ENCODE peak calls at places on chromosomes 7 and 10, in five cellular contexts. One of them, this sample, is unnamed.

GRCh38 chr10:119715628-119716505 is 10.0 kb upstream of the INPP5F start:
- DNase-seq in activated CD4-positive, alpha-beta T cell treated with anti-CD3 and anti-CD28 coated beads for 24 hours: no peak
- DNase-seq in HepG2: peak
- DNase-seq in HuH-7: no peak
- DNase-seq in activated T-cell treated with anti-CD3 and anti-CD28 coated beads for 48 hours: no peak
- DNase-seq in this sample: no peak

GRCh38 chr10:122566632-122567031 is 6.1 kb downstream of the DMBT1 start:
- DNase-seq in HepG2: no peak
- DNase-seq in HuH-7: no peak
- DNase-seq in activated CD4-positive, alpha-beta T cell treated with anti-CD3 and anti-CD28 coated beads for 24 hours: no peak
- DNase-seq in activated T-cell treated with anti-CD3 and anti-CD28 coated beads for 48 hours: no peak
- DNase-seq in this sample: no peak

GRCh38 chr7:108345710-108346336 is 110.4 kb downstream of the NRCAM start:
- DNase-seq in activated CD4-positive, alpha-beta T cell treated with anti-CD3 and anti-CD28 coated beads for 24 hours: no peak
- DNase-seq in HuH-7: no peak
- DNase-seq in activated T-cell treated with anti-CD3 and anti-CD28 coated beads for 48 hours: no peak
- DNase-seq in HepG2: no peak
- DNase-seq in this sample: no peak

GRCh38 chr7:142717453-142717852 is 31.8 kb upstream of the PRSS1 start:
- DNase-seq in HepG2: no peak
- DNase-seq in activated CD4-positive, alpha-beta T cell treated with anti-CD3 and anti-CD28 coated beads for 24 hours: no peak
- DNase-seq in HuH-7: no peak
- DNase-seq in activated T-cell treated with anti-CD3 and anti-CD28 coated beads for 48 hours: no peak
- DNase-seq in this sample: no peak

GRCh38 chr10:83952273-83952672 is 187.0 kb upstream of the GHITM start:
- DNase-seq in HepG2: no peak
- DNase-seq in activated CD4-positive, alpha-beta T cell treated with anti-CD3 and anti-CD28 coated beads for 24 hours: no peak
- DNase-seq in HuH-7: no peak
- DNase-seq in activated T-cell treated with anti-CD3 and anti-CD28 coated beads for 48 hours: no peak
- DNase-seq in this sample: no peak

GRCh38 chr10:6328708-6329423 is 126.1 kb downstream of the PFKFB3 start:
- DNase-seq in HuH-7: no peak
- DNase-seq in activated T-cell treated with anti-CD3 and anti-CD28 coated beads for 48 hours: no peak
- DNase-seq in activated CD4-positive, alpha-beta T cell treated with anti-CD3 and anti-CD28 coated beads for 24 hours: no peak
- DNase-seq in HepG2: no peak
- DNase-seq in this sample: peak

GRCh38 chr10:100907773-100908172 is 5.0 kb upstream of the SLF2 start:
- DNase-seq in activated T-cell treated with anti-CD3 and anti-CD28 coated beads for 48 hours: no peak
- DNase-seq in HepG2: no peak
- DNase-seq in activated CD4-positive, alpha-beta T cell treated with anti-CD3 and anti-CD28 coated beads for 24 hours: no peak
- DNase-seq in HuH-7: no peak
- DNase-seq in this sample: no peak

GRCh38 chr7:54811016-54811924 is 52.3 kb upstream of the SEC61G start:
- DNase-seq in HuH-7: no peak
- DNase-seq in activated CD4-positive, alpha-beta T cell treated with anti-CD3 and anti-CD28 coated beads for 24 hours: no peak
- DNase-seq in HepG2: no peak
- DNase-seq in activated T-cell treated with anti-CD3 and anti-CD28 coated beads for 48 hours: no peak
- DNase-seq in this sample: no peak

GRCh38 chr7:128869944-128870285 is 7.3 kb downstream of the ATP6V1F start:
- DNase-seq in HepG2: no peak
- DNase-seq in HuH-7: no peak
- DNase-seq in activated T-cell treated with anti-CD3 and anti-CD28 coated beads for 48 hours: no peak
- DNase-seq in activated CD4-positive, alpha-beta T cell treated with anti-CD3 and anti-CD28 coated beads for 24 hours: no peak
- DNase-seq in this sample: no peak

GRCh38 chr7:111392294-111392693 is 170.0 kb downstream of the IMMP2L start:
- DNase-seq in HepG2: no peak
- DNase-seq in activated T-cell treated with anti-CD3 and anti-CD28 coated beads for 48 hours: no peak
- DNase-seq in activated CD4-positive, alpha-beta T cell treated with anti-CD3 and anti-CD28 coated beads for 24 hours: no peak
- DNase-seq in HuH-7: no peak
- DNase-seq in this sample: no peak

GRCh38 chr7:97200043-97200442 is 82.5 kb downstream of the SDHAF3 start:
- DNase-seq in HepG2: no peak
- DNase-seq in activated CD4-positive, alpha-beta T cell treated with anti-CD3 and anti-CD28 coated beads for 24 hours: no peak
- DNase-seq in HuH-7: no peak
- DNase-seq in activated T-cell treated with anti-CD3 and anti-CD28 coated beads for 48 hours: no peak
- DNase-seq in this sample: no peak

GRCh38 chr7:17844514-17845196 is 95.6 kb downstream of the SNX13 start:
- DNase-seq in activated CD4-positive, alpha-beta T cell treated with anti-CD3 and anti-CD28 coated beads for 24 hours: no peak
- DNase-seq in activated T-cell treated with anti-CD3 and anti-CD28 coated beads for 48 hours: no peak
- DNase-seq in HepG2: no peak
- DNase-seq in HuH-7: no peak
- DNase-seq in this sample: no peak

GRCh38 chr7:80584778-80585177 is 53.7 kb upstream of the CD36 start:
- DNase-seq in activated T-cell treated with anti-CD3 and anti-CD28 coated beads for 48 hours: no peak
- DNase-seq in activated CD4-positive, alpha-beta T cell treated with anti-CD3 and anti-CD28 coated beads for 24 hours: no peak
- DNase-seq in HepG2: peak
- DNase-seq in HuH-7: peak
- DNase-seq in this sample: no peak

GRCh38 chr10:69043931-69044531 is 43.9 kb upstream of the SRGN start:
- DNase-seq in activated CD4-positive, alpha-beta T cell treated with anti-CD3 and anti-CD28 coated beads for 24 hours: no peak
- DNase-seq in activated T-cell treated with anti-CD3 and anti-CD28 coated beads for 48 hours: no peak
- DNase-seq in HuH-7: no peak
- DNase-seq in HepG2: no peak
- DNase-seq in this sample: no peak

GRCh38 chr10:58064714-58065528 is 202.8 kb downstream of the IPMK start:
- DNase-seq in activated T-cell treated with anti-CD3 and anti-CD28 coated beads for 48 hours: no peak
- DNase-seq in activated CD4-positive, alpha-beta T cell treated with anti-CD3 and anti-CD28 coated beads for 24 hours: peak
- DNase-seq in HepG2: peak
- DNase-seq in HuH-7: peak
- DNase-seq in this sample: peak

GRCh38 chr7:83782628-83783027 is 133.7 kb upstream of the SEMA3E start:
- DNase-seq in HepG2: no peak
- DNase-seq in activated CD4-positive, alpha-beta T cell treated with anti-CD3 and anti-CD28 coated beads for 24 hours: no peak
- DNase-seq in activated T-cell treated with anti-CD3 and anti-CD28 coated beads for 48 hours: no peak
- DNase-seq in HuH-7: no peak
- DNase-seq in this sample: no peak

GRCh38 chr10:5876181-5876768 is 13.4 kb downstream of the ANKRD16 start:
- DNase-seq in activated T-cell treated with anti-CD3 and anti-CD28 coated beads for 48 hours: no peak
- DNase-seq in HepG2: no peak
- DNase-seq in activated CD4-positive, alpha-beta T cell treated with anti-CD3 and anti-CD28 coated beads for 24 hours: no peak
- DNase-seq in HuH-7: no peak
- DNase-seq in this sample: no peak

GRCh38 chr7:5429253-5429856 is 5.7 kb upstream of the TNRC18 start:
- DNase-seq in HepG2: peak
- DNase-seq in HuH-7: no peak
- DNase-seq in activated CD4-positive, alpha-beta T cell treated with anti-CD3 and anti-CD28 coated beads for 24 hours: no peak
- DNase-seq in activated T-cell treated with anti-CD3 and anti-CD28 coated beads for 48 hours: no peak
- DNase-seq in this sample: no peak

GRCh38 chr7:5279734-5280133 is 3.0 kb upstream of the SLC29A4 start:
- DNase-seq in activated CD4-positive, alpha-beta T cell treated with anti-CD3 and anti-CD28 coated beads for 24 hours: no peak
- DNase-seq in HepG2: no peak
- DNase-seq in activated T-cell treated with anti-CD3 and anti-CD28 coated beads for 48 hours: no peak
- DNase-seq in HuH-7: no peak
- DNase-seq in this sample: no peak

GRCh38 chr10:132102071-132102716 is 36.4 kb downstream of the JAKMIP3 start:
- DNase-seq in HepG2: no peak
- DNase-seq in activated T-cell treated with anti-CD3 and anti-CD28 coated beads for 48 hours: no peak
- DNase-seq in activated CD4-positive, alpha-beta T cell treated with anti-CD3 and anti-CD28 coated beads for 24 hours: no peak
- DNase-seq in HuH-7: no peak
- DNase-seq in this sample: no peak

GRCh38 chr7:101595246-101595645 is 33.9 kb downstream of the MYL10 start:
- DNase-seq in activated T-cell treated with anti-CD3 and anti-CD28 coated beads for 48 hours: no peak
- DNase-seq in HuH-7: no peak
- DNase-seq in HepG2: no peak
- DNase-seq in activated CD4-positive, alpha-beta T cell treated with anti-CD3 and anti-CD28 coated beads for 24 hours: no peak
- DNase-seq in this sample: no peak

GRCh38 chr10:130013938-130014733 is 50.1 kb upstream of the EBF3 start:
- DNase-seq in HuH-7: no peak
- DNase-seq in activated CD4-positive, alpha-beta T cell treated with anti-CD3 and anti-CD28 coated beads for 24 hours: no peak
- DNase-seq in HepG2: no peak
- DNase-seq in activated T-cell treated with anti-CD3 and anti-CD28 coated beads for 48 hours: no peak
- DNase-seq in this sample: no peak

GRCh38 chr7:66883716-66884115 is 37.3 kb upstream of the TMEM248 start:
- DNase-seq in activated CD4-positive, alpha-beta T cell treated with anti-CD3 and anti-CD28 coated beads for 24 hours: no peak
- DNase-seq in HuH-7: no peak
- DNase-seq in HepG2: no peak
- DNase-seq in activated T-cell treated with anti-CD3 and anti-CD28 coated beads for 48 hours: no peak
- DNase-seq in this sample: no peak

GRCh38 chr7:66950763-66951162 is 29.7 kb downstream of the TMEM248 start:
- DNase-seq in activated CD4-positive, alpha-beta T cell treated with anti-CD3 and anti-CD28 coated beads for 24 hours: no peak
- DNase-seq in HepG2: no peak
- DNase-seq in HuH-7: no peak
- DNase-seq in activated T-cell treated with anti-CD3 and anti-CD28 coated beads for 48 hours: no peak
- DNase-seq in this sample: no peak

GRCh38 chr10:110860576-110861241 is 11.0 kb upstream of the PDCD4 start:
- DNase-seq in activated CD4-positive, alpha-beta T cell treated with anti-CD3 and anti-CD28 coated beads for 24 hours: no peak
- DNase-seq in HepG2: peak
- DNase-seq in activated T-cell treated with anti-CD3 and anti-CD28 coated beads for 48 hours: no peak
- DNase-seq in HuH-7: no peak
- DNase-seq in this sample: no peak

GRCh38 chr10:44858988-44859387 is 52.1 kb upstream of the TMEM72 start:
- DNase-seq in activated CD4-positive, alpha-beta T cell treated with anti-CD3 and anti-CD28 coated beads for 24 hours: no peak
- DNase-seq in activated T-cell treated with anti-CD3 and anti-CD28 coated beads for 48 hours: no peak
- DNase-seq in HepG2: no peak
- DNase-seq in HuH-7: no peak
- DNase-seq in this sample: no peak

GRCh38 chr7:121456785-121457359 is 60.8 kb upstream of the FAM3C start:
- DNase-seq in activated CD4-positive, alpha-beta T cell treated with anti-CD3 and anti-CD28 coated beads for 24 hours: no peak
- DNase-seq in HepG2: no peak
- DNase-seq in HuH-7: no peak
- DNase-seq in activated T-cell treated with anti-CD3 and anti-CD28 coated beads for 48 hours: no peak
- DNase-seq in this sample: no peak

GRCh38 chr10:96414303-96414702 is 55.5 kb upstream of the OPALIN start:
- DNase-seq in HepG2: no peak
- DNase-seq in HuH-7: no peak
- DNase-seq in activated CD4-positive, alpha-beta T cell treated with anti-CD3 and anti-CD28 coated beads for 24 hours: no peak
- DNase-seq in activated T-cell treated with anti-CD3 and anti-CD28 coated beads for 48 hours: no peak
- DNase-seq in this sample: no peak

GRCh38 chr7:2290877-2291276 is 23.4 kb downstream of the SNX8 start:
- DNase-seq in activated CD4-positive, alpha-beta T cell treated with anti-CD3 and anti-CD28 coated beads for 24 hours: no peak
- DNase-seq in HuH-7: no peak
- DNase-seq in activated T-cell treated with anti-CD3 and anti-CD28 coated beads for 48 hours: no peak
- DNase-seq in HepG2: no peak
- DNase-seq in this sample: no peak

GRCh38 chr10:48773580-48773979 is 88.9 kb downstream of the WDFY4 start:
- DNase-seq in activated CD4-positive, alpha-beta T cell treated with anti-CD3 and anti-CD28 coated beads for 24 hours: no peak
- DNase-seq in activated T-cell treated with anti-CD3 and anti-CD28 coated beads for 48 hours: no peak
- DNase-seq in HuH-7: no peak
- DNase-seq in HepG2: no peak
- DNase-seq in this sample: no peak

GRCh38 chr10:26869528-26869927 is 8.8 kb upstream of the ABI1 start:
- DNase-seq in HuH-7: no peak
- DNase-seq in activated T-cell treated with anti-CD3 and anti-CD28 coated beads for 48 hours: no peak
- DNase-seq in activated CD4-positive, alpha-beta T cell treated with anti-CD3 and anti-CD28 coated beads for 24 hours: no peak
- DNase-seq in HepG2: peak
- DNase-seq in this sample: no peak

GRCh38 chr7:150378115-150378852 is 846 bp upstream of the ZNF775 start:
- DNase-seq in HuH-7: peak
- DNase-seq in activated T-cell treated with anti-CD3 and anti-CD28 coated beads for 48 hours: no peak
- DNase-seq in HepG2: peak
- DNase-seq in activated CD4-positive, alpha-beta T cell treated with anti-CD3 and anti-CD28 coated beads for 24 hours: peak
- DNase-seq in this sample: peak

GRCh38 chr7:88312061-88312663 is 5.5 kb upstream of the STEAP4 start:
- DNase-seq in activated T-cell treated with anti-CD3 and anti-CD28 coated beads for 48 hours: no peak
- DNase-seq in activated CD4-positive, alpha-beta T cell treated with anti-CD3 and anti-CD28 coated beads for 24 hours: no peak
- DNase-seq in HepG2: no peak
- DNase-seq in HuH-7: no peak
- DNase-seq in this sample: no peak

GRCh38 chr10:27745719-27746363 is at the start of gene MKX:
- DNase-seq in HuH-7: no peak
- DNase-seq in activated CD4-positive, alpha-beta T cell treated with anti-CD3 and anti-CD28 coated beads for 24 hours: peak
- DNase-seq in HepG2: no peak
- DNase-seq in activated T-cell treated with anti-CD3 and anti-CD28 coated beads for 48 hours: peak
- DNase-seq in this sample: no peak

GRCh38 chr7:20005081-20005480 is 212.1 kb downstream of the MACC1 start:
- DNase-seq in activated CD4-positive, alpha-beta T cell treated with anti-CD3 and anti-CD28 coated beads for 24 hours: no peak
- DNase-seq in HuH-7: no peak
- DNase-seq in activated T-cell treated with anti-CD3 and anti-CD28 coated beads for 48 hours: no peak
- DNase-seq in HepG2: no peak
- DNase-seq in this sample: no peak

GRCh38 chr7:137670521-137671064 is 176.2 kb downstream of the DGKI start:
- DNase-seq in activated T-cell treated with anti-CD3 and anti-CD28 coated beads for 48 hours: no peak
- DNase-seq in HuH-7: no peak
- DNase-seq in HepG2: no peak
- DNase-seq in activated CD4-positive, alpha-beta T cell treated with anti-CD3 and anti-CD28 coated beads for 24 hours: no peak
- DNase-seq in this sample: no peak

GRCh38 chr7:32890553-32891045 is 961 bp downstream of the KBTBD2 start:
- DNase-seq in activated T-cell treated with anti-CD3 and anti-CD28 coated beads for 48 hours: no peak
- DNase-seq in HuH-7: peak
- DNase-seq in HepG2: peak
- DNase-seq in activated CD4-positive, alpha-beta T cell treated with anti-CD3 and anti-CD28 coated beads for 24 hours: no peak
- DNase-seq in this sample: peak